ENCODE peak calls at places on chromosomes 13 and 19, in four cellular contexts. One of them, this sample, is unnamed.
A peak's percentile ranks its signal among the peaks of the same experiment; 100 is the strongest.

GRCh38 chr13:26497991-26498423 is 59.5 kb upstream of the WASF3 start:
- DNase-seq in A549: no peak
- DNase-seq in endothelial cell of umbilical vein: peak; percentile 49
- DNase-seq in HepG2: no peak
- DNase-seq in this sample: no peak

GRCh38 chr19:11447347-11448262 is 12.2 kb downstream of the PRKCSH start:
- DNase-seq in A549: no peak
- DNase-seq in endothelial cell of umbilical vein: no peak
- DNase-seq in HepG2: no peak
- DNase-seq in this sample: no peak

GRCh38 chr19:45782820-45783785 is 813 bp upstream of the DMPK start:
- DNase-seq in A549: peak; percentile 58
- DNase-seq in endothelial cell of umbilical vein: no peak
- DNase-seq in HepG2: no peak
- DNase-seq in this sample: no peak

GRCh38 chr13:41352935-41353801 is 42.1 kb downstream of the NAA16 start:
- DNase-seq in A549: peak; percentile 35
- DNase-seq in endothelial cell of umbilical vein: peak; percentile 87
- DNase-seq in HepG2: peak; percentile 35
- DNase-seq in this sample: peak; percentile 61

GRCh38 chr13:102548811-102549210 is 48.0 kb upstream of the TPP2 start:
- DNase-seq in A549: no peak
- DNase-seq in endothelial cell of umbilical vein: no peak
- DNase-seq in HepG2: no peak
- DNase-seq in this sample: no peak

GRCh38 chr13:76809369-76809768 is 76.8 kb downstream of the KCTD12 start:
- DNase-seq in A549: no peak
- DNase-seq in endothelial cell of umbilical vein: no peak
- DNase-seq in HepG2: no peak
- DNase-seq in this sample: no peak

GRCh38 chr19:54464044-54464623 is 556 bp upstream of the LENG9 start:
- DNase-seq in A549: peak; percentile 99
- DNase-seq in endothelial cell of umbilical vein: peak; percentile 61
- DNase-seq in HepG2: peak; percentile 96
- DNase-seq in this sample: peak; percentile 90

GRCh38 chr19:58001895-58002369 is 688 bp downstream of the ZNF606 start:
- DNase-seq in A549: no peak
- DNase-seq in endothelial cell of umbilical vein: no peak
- DNase-seq in HepG2: peak; percentile 71
- DNase-seq in this sample: no peak

GRCh38 chr13:21124853-21125252 is 51.5 kb downstream of the SKA3 start:
- DNase-seq in A549: peak; percentile 35
- DNase-seq in endothelial cell of umbilical vein: peak; percentile 67
- DNase-seq in HepG2: peak; percentile 60
- DNase-seq in this sample: peak; percentile 53

DNA sequence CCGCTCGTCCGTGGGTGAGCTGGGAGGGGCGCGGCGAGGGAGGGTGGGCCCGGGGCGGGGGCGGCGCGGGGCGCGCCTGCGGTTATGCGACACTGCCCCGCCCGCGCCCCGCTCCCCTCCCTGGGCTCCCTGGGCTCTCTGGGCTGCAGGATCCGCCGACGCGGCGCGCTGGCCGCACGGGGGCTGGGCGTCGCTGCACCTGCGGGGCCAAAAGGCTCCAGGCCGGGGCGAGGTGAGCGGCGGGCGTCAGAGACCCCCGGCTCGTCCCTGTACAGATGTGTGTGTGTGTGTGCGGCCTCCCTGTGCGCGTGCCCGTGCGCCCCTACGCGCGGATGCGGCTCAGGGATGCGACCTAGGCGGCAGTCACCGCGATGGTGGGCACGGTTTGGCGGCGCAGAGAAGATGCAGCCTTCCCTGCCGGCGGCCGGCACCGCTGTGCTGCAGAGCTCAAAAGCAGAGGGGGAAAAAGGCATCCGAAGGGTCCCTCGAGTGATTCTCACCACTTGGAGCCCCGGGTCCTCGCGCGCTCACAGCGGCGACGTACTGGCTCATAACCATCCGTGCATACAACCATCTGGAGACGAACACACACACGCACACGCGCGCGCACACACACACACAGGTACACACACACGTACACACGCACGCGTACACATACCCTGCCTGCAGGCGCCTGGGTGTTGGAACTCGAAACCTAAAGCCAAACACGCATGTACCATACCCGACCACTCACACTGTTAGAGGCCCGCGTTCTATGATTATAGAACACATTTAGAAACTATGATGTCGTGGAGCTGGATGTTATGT is 704 bp downstream of the ATP8A2 start:
- DNase-seq in A549: no peak
- DNase-seq in endothelial cell of umbilical vein: no peak
- DNase-seq in HepG2: no peak
- DNase-seq in this sample: no peak
- TF ChIP-seq MYC in A549: no peak
- TF ChIP-seq MYC in endothelial cell of umbilical vein: no peak
- TF ChIP-seq MYC in HepG2: no peak
- TF ChIP-seq MYC in this sample: no peak

GRCh38 chr13:48570225-48570828 is 37.4 kb upstream of the RCBTB2 start:
- DNase-seq in A549: no peak
- DNase-seq in endothelial cell of umbilical vein: no peak
- DNase-seq in HepG2: no peak
- DNase-seq in this sample: peak; percentile 52

GRCh38 chr13:48567521-48568331 is 34.8 kb upstream of the RCBTB2 start:
- DNase-seq in A549: no peak
- DNase-seq in endothelial cell of umbilical vein: peak; percentile 11
- DNase-seq in HepG2: peak; percentile 70
- DNase-seq in this sample: peak; percentile 73

GRCh38 chr13:48573213-48573612 is 40.3 kb upstream of the RCBTB2 start:
- DNase-seq in A549: no peak
- DNase-seq in endothelial cell of umbilical vein: peak; percentile 77
- DNase-seq in HepG2: no peak
- DNase-seq in this sample: peak; percentile 54

GRCh38 chr13:48574036-48574796 is 41.3 kb upstream of the RCBTB2 start:
- DNase-seq in A549: no peak
- DNase-seq in endothelial cell of umbilical vein: no peak
- DNase-seq in HepG2: no peak
- DNase-seq in this sample: no peak

GRCh38 chr13:48571121-48571901 is 38.4 kb upstream of the RCBTB2 start:
- DNase-seq in A549: no peak
- DNase-seq in endothelial cell of umbilical vein: peak; percentile 45
- DNase-seq in HepG2: no peak
- DNase-seq in this sample: peak; percentile 53
- H3K4me3 ChIP-seq in A549: no peak overlapping the region
- H3K4me3 ChIP-seq in endothelial cell of umbilical vein: no peak overlapping the region
- H3K4me3 ChIP-seq in HepG2: no peak overlapping the region
- H3K4me3 ChIP-seq in this sample: no peak overlapping the region

GRCh38 chr13:44967656-44968451 is 21.4 kb downstream of the NUFIP1 start:
- DNase-seq in A549: peak; percentile 18
- DNase-seq in endothelial cell of umbilical vein: peak; percentile 57
- DNase-seq in HepG2: no peak
- DNase-seq in this sample: no peak
- TF ChIP-seq CTCF in A549: no peak
- TF ChIP-seq CTCF in endothelial cell of umbilical vein: peak; percentile 47
- TF ChIP-seq CTCF in HepG2: no peak
- TF ChIP-seq CTCF in this sample: no peak

GRCh38 chr19:7680606-7681335 is at the start of gene TRAPPC5:
- DNase-seq in A549: peak; percentile 75
- DNase-seq in endothelial cell of umbilical vein: peak; percentile 83
- DNase-seq in HepG2: peak; percentile 52
- DNase-seq in this sample: peak; percentile 91

GRCh38 chr19:7679771-7680605 is 645 bp upstream of the TRAPPC5 start:
- DNase-seq in A549: no peak
- DNase-seq in endothelial cell of umbilical vein: no peak
- DNase-seq in HepG2: no peak
- DNase-seq in this sample: no peak

GRCh38 chr19:7679017-7679720 is 1.5 kb upstream of the TRAPPC5 start:
- DNase-seq in A549: peak; percentile 30
- DNase-seq in endothelial cell of umbilical vein: no peak
- DNase-seq in HepG2: peak; percentile 36
- DNase-seq in this sample: peak; percentile 53

GRCh38 chr19:7682175-7682855 is 1.7 kb downstream of the TRAPPC5 start:
- DNase-seq in A549: no peak
- DNase-seq in endothelial cell of umbilical vein: no peak
- DNase-seq in HepG2: no peak
- DNase-seq in this sample: no peak

DNA sequence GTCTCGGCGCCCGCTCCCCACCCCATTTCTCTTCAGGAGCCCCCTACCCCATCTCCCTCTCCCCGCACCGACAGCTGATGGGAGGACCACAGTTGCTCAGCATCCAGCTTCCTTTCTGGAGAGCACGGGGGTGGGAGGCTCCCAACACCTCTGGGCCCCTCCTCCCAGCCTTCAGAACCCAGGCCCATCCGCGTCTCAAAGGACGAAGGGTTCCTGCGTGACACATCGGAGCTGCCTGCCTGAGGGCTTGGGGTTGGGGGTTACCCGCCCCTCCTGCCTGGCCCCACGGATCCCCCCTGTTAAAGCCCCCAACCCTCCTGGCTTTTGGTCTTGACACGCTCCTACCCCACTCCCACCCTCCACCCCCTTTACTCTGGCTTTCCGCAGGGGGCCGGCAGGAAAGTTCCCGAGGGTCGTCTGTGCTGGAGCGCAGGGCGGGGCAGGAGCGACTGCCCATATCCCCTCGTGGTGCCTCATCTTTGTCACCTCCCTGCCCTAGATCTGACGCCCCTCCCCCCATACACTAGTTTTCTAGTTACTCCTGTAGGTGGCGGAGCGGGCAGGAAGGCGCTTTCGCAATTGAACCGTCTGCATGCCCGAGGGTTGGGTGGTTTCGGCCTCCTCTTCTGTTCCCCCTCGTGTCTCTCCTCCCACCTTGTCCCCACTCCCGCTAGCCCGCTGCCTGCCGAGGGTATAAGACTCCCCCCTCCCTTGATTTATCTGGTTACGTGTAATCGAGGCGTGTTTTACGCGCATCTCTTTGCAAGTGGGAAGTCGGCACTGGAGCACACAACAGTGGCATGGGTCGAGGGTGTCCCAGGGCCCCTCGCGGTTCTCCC is 922 bp downstream of the TRAPPC5 start:
- DNase-seq in A549: peak; percentile 77
- DNase-seq in endothelial cell of umbilical vein: peak; percentile 62
- DNase-seq in HepG2: peak; percentile 77
- DNase-seq in this sample: peak; percentile 99
- TF ChIP-seq MYC in A549: no peak
- TF ChIP-seq MYC in endothelial cell of umbilical vein: no peak
- TF ChIP-seq MYC in HepG2: no peak
- TF ChIP-seq MYC in this sample: peak; percentile 95

GRCh38 chr19:16861875-16862274 is 26.9 kb upstream of the F2RL3 start:
- DNase-seq in A549: no peak
- DNase-seq in endothelial cell of umbilical vein: no peak
- DNase-seq in HepG2: no peak
- DNase-seq in this sample: no peak

GRCh38 chr19:16860996-16861395 is 27.8 kb upstream of the F2RL3 start:
- DNase-seq in A549: no peak
- DNase-seq in endothelial cell of umbilical vein: no peak
- DNase-seq in HepG2: no peak
- DNase-seq in this sample: no peak

GRCh38 chr19:16859626-16860025 is 29.2 kb upstream of the F2RL3 start:
- DNase-seq in A549: no peak
- DNase-seq in endothelial cell of umbilical vein: no peak
- DNase-seq in HepG2: no peak
- DNase-seq in this sample: no peak

GRCh38 chr19:16860118-16860517 is 28.7 kb upstream of the F2RL3 start:
- DNase-seq in A549: no peak
- DNase-seq in endothelial cell of umbilical vein: no peak
- DNase-seq in HepG2: no peak
- DNase-seq in this sample: no peak

DNA sequence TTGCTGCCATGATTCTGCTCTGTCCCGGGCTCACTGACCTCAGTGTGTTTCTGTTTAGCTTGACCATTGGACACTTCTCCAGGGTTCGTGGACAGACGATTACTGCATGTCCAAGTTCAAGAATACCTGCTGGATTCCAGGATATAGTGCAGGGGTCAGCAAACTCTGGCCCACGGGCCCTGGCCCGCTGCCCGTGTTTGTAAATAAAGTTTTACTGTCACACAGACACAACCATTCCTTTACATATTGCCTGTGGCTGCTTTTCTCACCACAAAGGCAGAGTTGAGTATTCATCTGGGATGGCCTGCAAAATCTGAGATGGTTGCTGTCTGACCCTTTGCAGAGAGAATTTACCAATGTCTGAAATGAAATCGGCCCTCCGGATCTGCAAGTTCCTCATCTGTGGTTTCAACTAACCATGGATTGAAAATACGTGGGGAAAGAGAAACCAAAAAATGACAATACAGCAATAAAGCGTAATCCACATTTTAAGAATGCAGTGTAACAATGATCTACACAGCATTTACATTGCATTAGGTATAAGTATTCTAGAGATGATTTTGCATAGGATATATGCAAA is 25.9 kb upstream of the F2RL3 start:
- DNase-seq in A549: no peak
- DNase-seq in endothelial cell of umbilical vein: no peak
- DNase-seq in HepG2: no peak
- DNase-seq in this sample: peak; percentile 83
- H3K4me3 ChIP-seq in A549: no peak overlapping the region
- H3K4me3 ChIP-seq in endothelial cell of umbilical vein: no peak overlapping the region
- H3K4me3 ChIP-seq in HepG2: no peak overlapping the region
- H3K4me3 ChIP-seq in this sample: no peak overlapping the region

GRCh38 chr19:23273594-23274412 is 23.6 kb upstream of the ZNF724 start:
- DNase-seq in A549: peak; percentile 82
- DNase-seq in endothelial cell of umbilical vein: peak; percentile 85
- DNase-seq in HepG2: peak; percentile 88
- DNase-seq in this sample: peak; percentile 96
- TF ChIP-seq CTCF in A549: no peak
- TF ChIP-seq CTCF in endothelial cell of umbilical vein: no peak
- TF ChIP-seq CTCF in HepG2: peak; percentile 50
- TF ChIP-seq CTCF in this sample: no peak

This sample was measured in NB4.